ENCODE peak calls at places on chromosomes 13 and 19, in eight cellular contexts. V, M, Z, W, H, Y, C and F are unnamed samples.

GRCh38 chr13:39297664-39298171 is 259.5 kb downstream of the NHLRC3 start:
- DNase-seq in V (no peak), Y (no peak), M (no peak), H (no peak), W (no peak), Z (no peak), C (no peak), F (no peak)

GRCh38 chr19:15154002-15154612 is 46.7 kb downstream of the NOTCH3 start:
- DNase-seq in M (no peak), W (no peak), Z (peak; percentile 44), C (no peak), H (peak; percentile 17), Y (peak; percentile 18), V (no peak), F (peak; percentile 71)

GRCh38 chr13:25771208-25771607 is 280.6 kb downstream of the SHISA2 start:
- DNase-seq in C (no peak), Z (no peak), H (no peak), M (no peak), V (no peak), Y (no peak), W (no peak), F (no peak)

GRCh38 chr13:110226051-110226562 is 80.8 kb downstream of the COL4A1 start:
- DNase-seq in Z (no peak), V (no peak), Y (peak; percentile 58), C (no peak), H (no peak), M (no peak), W (no peak), F (no peak)

GRCh38 chr13:92187378-92187989 is 789.1 kb downstream of the GPC5 start:
- DNase-seq in Z (no peak), H (no peak), V (no peak), Y (peak; percentile 1), M (no peak), W (no peak), C (no peak), F (peak; percentile 22)

GRCh38 chr13:50015750-50016149 is 506 bp downstream of the KCNRG start:
- DNase-seq in H (no peak), V (no peak), Y (no peak), W (no peak), M (no peak), Z (no peak), C (no peak), F (no peak)

GRCh38 chr13:98307744-98308524 is 130.9 kb upstream of the RNF113B start:
- DNase-seq in M (no peak), Y (no peak), V (no peak), Z (no peak), C (no peak), H (no peak), W (no peak), F (no peak)

GRCh38 chr19:51002542-51003311 is 1.3 kb upstream of the KLK8 start:
- DNase-seq in V (no peak), Y (no peak), H (no peak), M (no peak), W (peak; percentile 76), Z (peak; percentile 30), C (no peak), F (peak; percentile 17)

GRCh38 chr13:33494596-33495214 is 209.2 kb upstream of the STARD13 start:
- DNase-seq in V (no peak), C (no peak), Y (peak; percentile 93), Z (no peak), H (no peak), M (no peak), W (no peak), F (no peak)

GRCh38 chr13:109725297-109725696 is 61.1 kb downstream of the IRS2 start:
- DNase-seq in C (no peak), W (no peak), Y (no peak), Z (no peak), V (no peak), M (no peak), H (no peak), F (no peak)

GRCh38 chr13:80338781-80339577 is 1.9 kb downstream of the SPRY2 start:
- DNase-seq in W (peak; percentile 85), Z (no peak), V (peak; percentile 37), H (no peak), M (no peak), Y (peak; percentile 75), C (peak; percentile 90), F (peak; percentile 18)

GRCh38 chr19:34633806-34634205 is 43.2 kb downstream of the SCGB2B2 start:
- DNase-seq in C (no peak), Y (no peak), M (no peak), H (no peak), W (no peak), Z (no peak), V (no peak), F (no peak)

GRCh38 chr13:98018293-98018692 is 64.8 kb downstream of the IPO5 start:
- DNase-seq in V (no peak), W (no peak), Z (no peak), H (no peak), Y (no peak), M (no peak), C (no peak), F (no peak)